ENCODE peak calls at places on chromosomes 13 and 19, in seven cellular contexts. K, Q, A, L, M, B and S are unnamed samples.

GRCh38 chr19:48613024-48613851 is 1.6 kb downstream of the FAM83E start:
- DNase-seq in Q (no peak), B (peak), A (no peak), M (no peak), K (no peak), L (no peak), S (peak)

GRCh38 chr19:38004505-38005223 is 97.7 kb downstream of the SIPA1L3 start:
- DNase-seq in M (peak), K (peak), A (peak), Q (peak), B (peak), L (peak), S (peak)

GRCh38 chr13:28582225-28582891 is 76.6 kb upstream of the POMP start:
- DNase-seq in B (no peak), K (no peak), A (no peak), L (no peak), Q (no peak), M (no peak), S (peak)

GRCh38 chr19:38516802-38517201 is 83.3 kb downstream of the RYR1 start:
- DNase-seq in Q (no peak), A (no peak), B (no peak), L (no peak), M (no peak), K (no peak), S (no peak)

GRCh38 chr13:34358811-34359513 is 541.0 kb downstream of the RFC3 start:
- DNase-seq in L (no peak), A (no peak), Q (peak), M (peak), B (no peak), K (no peak), S (no peak)

GRCh38 chr13:50016421-50016820 is 1.2 kb downstream of the KCNRG start:
- DNase-seq in Q (no peak), L (no peak), K (no peak), M (peak), B (no peak), A (no peak), S (no peak)

GRCh38 chr13:19117913-19118739 is 63.5 kb downstream of the TUBA3C start:
- DNase-seq in A (no peak), K (no peak), Q (no peak), L (no peak), B (no peak), M (no peak), S (no peak)

GRCh38 chr19:13764821-13765394 is 586 bp downstream of the MRI1 start:
- DNase-seq in A (peak), K (no peak), B (no peak), Q (no peak), L (no peak), M (peak), S (peak)

GRCh38 chr19:19256072-19256969 is 16.8 kb downstream of the TM6SF2 start:
- DNase-seq in M (no peak), L (no peak), Q (no peak), A (no peak), K (no peak), B (no peak), S (no peak)

GRCh38 chr19:58569191-58569942 is 3.8 kb downstream of the MZF1 start:
- DNase-seq in Q (no peak), A (peak), L (no peak), B (no peak), M (no peak), K (no peak), S (no peak)

GRCh38 chr19:35528218-35529038 is at the start of gene SBSN:
- DNase-seq in A (no peak), L (no peak), Q (peak), M (peak), B (no peak), K (no peak), S (no peak)

GRCh38 chr13:113083022-113083373 is 22.6 kb upstream of the F7 start:
- DNase-seq in M (no peak), B (no peak), K (no peak), A (no peak), L (no peak), Q (no peak), S (no peak)

GRCh38 chr13:101157261-101157660 is 259.0 kb downstream of the NALCN start:
- DNase-seq in A (no peak), B (no peak), Q (no peak), K (no peak), L (no peak), M (no peak), S (no peak)

GRCh38 chr19:45476349-45476717 is 8.5 kb downstream of the FOSB start:
- DNase-seq in M (no peak), Q (no peak), K (no peak), A (no peak), L (no peak), B (no peak), S (no peak)

GRCh38 chr13:28357247-28357825 is 137.6 kb downstream of the FLT1 start:
- DNase-seq in K (no peak), M (peak), B (no peak), Q (no peak), A (no peak), L (no peak), S (no peak)

GRCh38 chr13:50208826-50209335 is 193.6 kb downstream of the KCNRG start:
- DNase-seq in M (peak), Q (peak), K (no peak), L (no peak), A (peak), B (peak), S (peak)

GRCh38 chr13:76463314-76463713 is 422.9 kb downstream of the KCTD12 start:
- DNase-seq in A (no peak), Q (no peak), L (no peak), K (no peak), B (no peak), M (no peak), S (no peak)

GRCh38 chr13:51739403-51740112 is 64.4 kb downstream of the DHRS12 start:
- DNase-seq in Q (peak), B (no peak), M (peak), A (no peak), L (no peak), K (no peak), S (no peak)

GRCh38 chr19:12194827-12195500 is 32.1 kb downstream of the ZNF136 start:
- DNase-seq in Q (peak), M (peak), L (no peak), B (no peak), K (peak), A (peak), S (no peak)

GRCh38 chr19:7293795-7294570 is at the start of gene INSR:
- DNase-seq in K (peak), B (peak), M (peak), A (peak), L (peak), Q (peak), S (peak)

GRCh38 chr19:18972851-18973250 is 31.8 kb upstream of the HOMER3 start:
- DNase-seq in K (no peak), Q (no peak), L (no peak), M (no peak), B (no peak), A (no peak), S (no peak)

GRCh38 chr19:24140591-24140990 is 53.6 kb downstream of the ZNF254 start:
- DNase-seq in A (no peak), K (no peak), B (no peak), L (no peak), Q (no peak), M (no peak), S (no peak)

GRCh38 chr13:75326173-75327131 is 155.5 kb downstream of the TBC1D4 start:
- DNase-seq in M (no peak), Q (no peak), B (no peak), A (no peak), L (no peak), K (no peak), S (peak)

GRCh38 chr19:38924383-38924782 is 6.2 kb downstream of the SARS2 start:
- DNase-seq in M (no peak), A (no peak), Q (no peak), B (no peak), K (no peak), L (no peak), S (no peak)

GRCh38 chr19:50975766-50976165 is 6.4 kb upstream of the KLK6 start:
- DNase-seq in A (no peak), L (no peak), K (no peak), Q (no peak), M (no peak), B (peak), S (no peak)

GRCh38 chr19:1651548-1652394 is 644 bp downstream of the TCF3 start:
- DNase-seq in K (no peak), B (no peak), A (peak), M (peak), L (no peak), Q (no peak), S (peak)

GRCh38 chr19:2523630-2524311 is 47.8 kb downstream of the GADD45B start:
- DNase-seq in A (no peak), L (no peak), K (no peak), Q (no peak), M (peak), B (no peak), S (no peak)

GRCh38 chr13:112117955-112118302 is 51.0 kb downstream of the SOX1 start:
- DNase-seq in A (no peak), L (no peak), M (no peak), Q (no peak), B (no peak), K (no peak), S (no peak)